ENCODE peak calls at places on chromosomes 4 and X, in eight cellular contexts. S is heart left ventricle; Y is stimulated activated CD4-positive, alpha-beta T cell treated with anti-CD3 and anti-CD28 coated beads, Interleukin-4, amount 100 ng/mL, for 24 hours; B is CD4-positive, alpha-beta T cell; C is aorta; A is effector CD4-positive, alpha-beta T cell; E is NCI-H1105; G is SW480. Z is an unnamed sample.

GRCh38 chrX:41481264-41482109 is 34.3 kb downstream of the NYX start:
- DNase-seq in A (no peak), B (no peak), Y (peak), S (no peak), E (no peak), G (no peak), C (no peak), Z (no peak)

GRCh38 chr4:55926610-55927009 is 22.1 kb upstream of the CEP135 start:
- DNase-seq in S (no peak), A (no peak), Y (no peak), G (no peak), C (no peak), B (no peak), E (no peak), Z (no peak)

GRCh38 chr4:78543424-78544238 is 7.9 kb upstream of the ANXA3 start:
- DNase-seq in E (no peak), C (no peak), A (no peak), G (peak), B (no peak), S (no peak), Y (no peak), Z (no peak)

GRCh38 chr4:94889523-94889922 is 131.8 kb downstream of the BMPR1B start:
- DNase-seq in G (no peak), S (no peak), Y (no peak), A (no peak), C (no peak), E (no peak), B (no peak), Z (no peak)

GRCh38 chr4:37685211-37685725 is 908 bp downstream of the RELL1 start:
- DNase-seq in B (peak), S (no peak), E (no peak), C (no peak), A (peak), Y (peak), G (no peak), Z (no peak)

GRCh38 chr4:2941138-2942036 is 21.8 kb downstream of the NOP14 start:
- DNase-seq in S (no peak), C (peak), Y (no peak), B (no peak), A (no peak), E (no peak), G (no peak), Z (no peak)

GRCh38 chr4:24070117-24070516 is 180.3 kb upstream of the PPARGC1A start:
- DNase-seq in S (no peak), C (no peak), B (no peak), A (no peak), Y (no peak), G (peak), E (no peak), Z (no peak)

GRCh38 chr4:47485047-47485692 is at the start of gene ATP10D:
- DNase-seq in G (peak), E (peak), C (peak), A (peak), Y (peak), S (peak), B (peak), Z (peak)

GRCh38 chr4:38896940-38897339 is 29.3 kb downstream of the FAM114A1 start:
- DNase-seq in G (no peak), B (no peak), Y (no peak), A (no peak), C (no peak), E (no peak), S (no peak), Z (no peak)

Z was measured in NCI-H2029.